ENCODE peak calls at places on chromosomes 5 and 9, in four cellular contexts. One of them, this sample, is unnamed.

GRCh38 chr5:73122875-73123810 is 2.8 kb downstream of the TMEM171 start:
- DNase-seq in AG09309: peak
- DNase-seq in PC-3: peak
- DNase-seq in type B pancreatic cell: no peak
- DNase-seq in this sample: no peak

GRCh38 chr5:137192293-137192743 is 306.8 kb downstream of the SPOCK1 start:
- DNase-seq in AG09309: peak
- DNase-seq in PC-3: peak
- DNase-seq in type B pancreatic cell: no peak
- DNase-seq in this sample: no peak

GRCh38 chr9:109203761-109204360 is 36.8 kb upstream of the FRRS1L start:
- DNase-seq in AG09309: no peak
- DNase-seq in PC-3: no peak
- DNase-seq in type B pancreatic cell: no peak
- DNase-seq in this sample: no peak

GRCh38 chr9:30197954-30198353 is 2186.5 kb upstream of the ACO1 start:
- DNase-seq in AG09309: no peak
- DNase-seq in PC-3: peak
- DNase-seq in type B pancreatic cell: no peak
- DNase-seq in this sample: no peak

GRCh38 chr5:111635946-111636315 is 121.1 kb downstream of the NREP start:
- DNase-seq in AG09309: peak
- DNase-seq in PC-3: no peak
- DNase-seq in type B pancreatic cell: no peak
- DNase-seq in this sample: no peak

GRCh38 chr9:31542384-31543055 is 841.9 kb upstream of the ACO1 start:
- DNase-seq in AG09309: no peak
- DNase-seq in PC-3: no peak
- DNase-seq in type B pancreatic cell: no peak
- DNase-seq in this sample: no peak

GRCh38 chr5:147140558-147140957 is 94.3 kb upstream of the STK32A start:
- DNase-seq in AG09309: no peak
- DNase-seq in PC-3: no peak
- DNase-seq in type B pancreatic cell: no peak
- DNase-seq in this sample: no peak

GRCh38 chr5:105392710-105393149 is 1830.1 kb upstream of the NUDT12 start:
- DNase-seq in AG09309: no peak
- DNase-seq in PC-3: no peak
- DNase-seq in type B pancreatic cell: no peak
- DNase-seq in this sample: no peak

GRCh38 chr5:101989659-101990058 is 306.4 kb downstream of the SLCO4C1 start:
- DNase-seq in AG09309: no peak
- DNase-seq in PC-3: no peak
- DNase-seq in type B pancreatic cell: no peak
- DNase-seq in this sample: no peak

GRCh38 chr5:115978779-115979178 is 16.5 kb downstream of the LVRN start:
- DNase-seq in AG09309: no peak
- DNase-seq in PC-3: no peak
- DNase-seq in type B pancreatic cell: no peak
- DNase-seq in this sample: no peak

GRCh38 chr9:92381780-92382179 is 22.6 kb downstream of the OGN start:
- DNase-seq in AG09309: no peak
- DNase-seq in PC-3: no peak
- DNase-seq in type B pancreatic cell: no peak
- DNase-seq in this sample: no peak

GRCh38 chr5:6220346-6221088 is 157.8 kb downstream of the MED10 start:
- DNase-seq in AG09309: no peak
- DNase-seq in PC-3: no peak
- DNase-seq in type B pancreatic cell: no peak
- DNase-seq in this sample: no peak

GRCh38 chr5:168585119-168585912 is 6.1 kb upstream of the PANK3 start:
- DNase-seq in AG09309: no peak
- DNase-seq in PC-3: no peak
- DNase-seq in type B pancreatic cell: no peak
- DNase-seq in this sample: no peak

DNA sequence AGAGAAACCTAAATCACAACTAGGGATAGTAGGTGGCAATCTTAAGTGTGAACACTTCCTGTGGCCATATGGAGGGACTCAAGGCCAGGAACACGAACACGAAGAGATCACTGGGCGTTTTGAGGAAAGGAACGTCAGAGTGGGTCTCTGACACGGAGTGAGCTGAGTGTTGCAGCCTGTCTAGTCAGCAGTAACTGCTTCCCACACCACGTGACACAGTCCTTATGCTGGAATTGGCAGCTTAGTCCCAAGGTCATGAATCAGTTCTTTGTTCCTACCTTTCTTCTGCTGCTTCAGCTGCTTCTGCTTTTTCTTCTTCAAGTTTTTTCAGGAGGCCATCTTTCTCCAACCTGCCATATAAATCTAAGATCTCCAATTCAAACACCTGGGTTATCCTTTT is 18.2 kb downstream of the SPACA9 start:
- DNase-seq in AG09309: no peak
- DNase-seq in PC-3: no peak
- DNase-seq in type B pancreatic cell: no peak
- DNase-seq in this sample: no peak
- TF ChIP-seq CTCF in AG09309: no peak
- TF ChIP-seq CTCF in PC-3: no peak
- TF ChIP-seq CTCF in type B pancreatic cell: no peak
- TF ChIP-seq CTCF in this sample: no peak

GRCh38 chr9:130938652-130939404 is at the start of gene FIBCD1:
- DNase-seq in AG09309: no peak
- DNase-seq in PC-3: peak
- DNase-seq in type B pancreatic cell: no peak
- DNase-seq in this sample: no peak
- TF ChIP-seq CTCF in AG09309: peak
- TF ChIP-seq CTCF in PC-3: peak
- TF ChIP-seq CTCF in type B pancreatic cell: peak
- TF ChIP-seq CTCF in this sample: peak

DNA sequence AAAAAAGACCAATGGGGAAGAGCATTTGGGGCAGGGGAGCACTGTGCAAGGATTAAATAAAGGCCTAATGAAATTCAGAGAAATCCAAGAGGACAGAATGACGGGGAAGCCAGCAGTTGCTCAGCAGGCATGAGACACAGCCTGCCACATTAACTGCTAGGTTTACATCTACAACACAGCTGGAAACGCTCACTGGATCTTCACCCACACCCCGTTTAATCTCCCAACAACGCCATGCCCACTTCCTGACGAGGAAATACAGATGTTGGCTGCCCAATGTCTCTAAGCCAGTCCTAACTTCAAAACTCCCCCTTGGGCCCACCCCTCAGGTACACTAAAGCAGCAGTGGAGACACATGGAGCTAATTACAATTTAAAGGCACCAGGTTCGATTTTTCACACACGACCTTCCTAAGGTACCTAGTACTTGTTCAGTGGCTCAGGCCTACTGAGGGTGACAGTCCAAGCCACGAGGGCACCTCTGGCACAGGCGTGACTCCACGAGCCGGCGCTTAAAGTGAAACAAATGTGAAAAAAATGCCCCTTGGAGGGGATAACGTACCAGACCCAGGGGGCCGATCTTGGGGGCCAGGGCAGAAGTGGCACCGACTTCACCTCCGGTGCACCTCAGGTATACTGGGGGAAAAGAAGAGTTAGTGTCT is 906 bp downstream of the RPL12 start:
- DNase-seq in AG09309: no peak
- DNase-seq in PC-3: no peak
- DNase-seq in type B pancreatic cell: no peak
- DNase-seq in this sample: no peak
- TF ChIP-seq CTCF in AG09309: no peak
- TF ChIP-seq CTCF in PC-3: no peak
- TF ChIP-seq CTCF in type B pancreatic cell: no peak
- TF ChIP-seq CTCF in this sample: no peak

DNA sequence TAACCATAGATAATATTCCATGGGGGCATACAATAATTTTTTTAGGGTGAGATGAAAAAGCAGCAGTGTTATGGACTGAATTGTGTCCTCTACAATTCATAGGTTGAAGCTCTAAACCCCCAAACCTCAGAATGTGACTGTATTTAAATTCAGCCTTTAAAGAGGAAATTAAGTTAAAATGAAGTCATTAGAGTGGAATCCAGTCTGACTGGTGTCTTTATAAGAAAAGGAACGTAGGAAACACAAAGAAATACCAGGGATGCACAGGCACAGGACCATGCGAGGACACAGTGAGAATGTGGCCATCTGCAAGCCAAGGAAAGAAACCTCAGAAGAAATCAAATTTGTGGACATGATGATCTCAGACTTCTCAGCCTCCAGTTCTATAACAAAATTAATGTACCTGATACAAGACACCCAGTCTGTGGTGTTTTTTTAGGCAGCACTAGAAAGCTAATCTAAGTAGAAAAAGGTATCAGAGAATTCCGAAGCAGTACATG is 971.2 kb upstream of the CDH9 start:
- DNase-seq in AG09309: no peak
- DNase-seq in PC-3: peak
- DNase-seq in type B pancreatic cell: no peak
- DNase-seq in this sample: no peak
- TF ChIP-seq CTCF in AG09309: no peak
- TF ChIP-seq CTCF in PC-3: no peak
- TF ChIP-seq CTCF in type B pancreatic cell: no peak
- TF ChIP-seq CTCF in this sample: no peak

DNA sequence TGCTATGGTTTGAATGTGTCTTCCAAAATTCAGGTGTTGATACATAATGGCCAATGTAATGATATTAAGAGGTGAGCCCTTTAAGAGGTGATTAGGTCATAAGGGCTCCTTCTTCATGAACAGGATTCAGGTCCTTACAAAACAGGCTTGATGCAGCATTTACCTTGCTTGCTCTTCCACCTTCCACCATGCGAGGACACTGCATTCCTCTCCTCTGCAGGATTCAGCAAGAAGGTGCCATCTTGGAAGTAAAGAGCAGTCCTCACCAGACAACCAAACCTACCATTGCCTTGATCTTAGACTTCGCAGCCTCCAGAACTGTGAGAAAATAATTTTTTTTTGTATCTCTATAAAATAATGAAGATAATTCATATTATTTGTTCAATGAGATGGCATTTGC is 314.0 kb upstream of the SMARCA2 start:
- DNase-seq in AG09309: no peak
- DNase-seq in PC-3: no peak
- DNase-seq in type B pancreatic cell: no peak
- DNase-seq in this sample: no peak
- TF ChIP-seq CTCF in AG09309: no peak
- TF ChIP-seq CTCF in PC-3: no peak
- TF ChIP-seq CTCF in type B pancreatic cell: no peak
- TF ChIP-seq CTCF in this sample: no peak

GRCh38 chr9:131810351-131811170 is 70.7 kb upstream of the RAPGEF1 start:
- DNase-seq in AG09309: no peak
- DNase-seq in PC-3: peak
- DNase-seq in type B pancreatic cell: no peak
- DNase-seq in this sample: no peak
- TF ChIP-seq CTCF in AG09309: no peak
- TF ChIP-seq CTCF in PC-3: peak
- TF ChIP-seq CTCF in type B pancreatic cell: no peak
- TF ChIP-seq CTCF in this sample: no peak

DNA sequence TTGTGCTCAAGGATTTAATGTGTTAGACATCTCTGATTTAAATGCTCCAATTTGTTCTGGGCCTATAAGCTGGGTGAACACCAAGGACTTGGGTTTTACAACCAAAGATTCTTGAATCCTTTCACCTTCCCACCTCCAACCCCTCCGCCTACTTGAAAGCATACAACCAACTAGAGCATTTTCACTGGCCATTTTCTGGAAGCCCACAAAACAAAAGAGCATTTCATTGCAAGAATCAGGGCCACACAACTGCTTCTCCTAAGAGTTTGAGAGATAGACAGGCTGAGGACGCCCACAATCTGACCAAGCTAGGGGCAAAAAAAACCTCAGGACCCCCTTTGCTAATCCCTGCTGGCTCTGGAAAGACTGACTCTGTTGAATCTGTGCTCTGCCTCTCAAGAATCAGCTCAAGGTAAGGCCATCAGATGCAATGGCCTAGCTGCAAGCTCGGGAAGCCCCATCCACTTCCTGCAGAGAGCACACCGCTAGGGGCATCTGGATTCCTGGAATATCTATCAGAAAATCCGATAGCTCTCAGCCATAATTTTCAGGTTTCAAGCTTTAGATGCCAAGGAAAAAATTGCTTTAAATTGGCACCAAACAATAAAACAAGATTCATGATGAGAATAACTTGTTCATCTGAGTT is 57.7 kb downstream of the RETREG1 start:
- DNase-seq in AG09309: no peak
- DNase-seq in PC-3: no peak
- DNase-seq in type B pancreatic cell: no peak
- DNase-seq in this sample: no peak
- TF ChIP-seq CTCF in AG09309: no peak
- TF ChIP-seq CTCF in PC-3: no peak
- TF ChIP-seq CTCF in type B pancreatic cell: no peak
- TF ChIP-seq CTCF in this sample: no peak

This sample was measured in mesothelial cell of epicardium.